ENCODE peak calls at places on chromosome 17, in seven cellular contexts. B is effector memory CD4-positive, alpha-beta T cell; Y is DMS79 treated with DMSO at 0.1 percent for 48 hours; E is iris pigment epithelial cell; J is tibial nerve; H is stimulated activated CD4-positive, alpha-beta T cell treated with anti-CD3 and anti-CD28 coated beads, TNF-alpha, amount 100 ng/mL, for 1 hour; O is AG04450. T is an unnamed sample.
A peak's percentile ranks its signal among the peaks of the same experiment; 100 is the strongest.

GRCh38 chr17:80104956-80105375 is 3.6 kb downstream of the GAA start:
- DNase-seq in J (no peak), E (no peak), B (no peak), Y (no peak), H (no peak), O (no peak), T (no peak)

GRCh38 chr17:80889897-80890550 is 101.6 kb upstream of the CHMP6 start:
- DNase-seq in Y (no peak), H (no peak), E (no peak), J (no peak), B (peak; percentile 29), O (no peak), T (no peak)

GRCh38 chr17:35569405-35569804 is 8.8 kb upstream of the SLFN14 start:
- DNase-seq in E (no peak), J (no peak), Y (no peak), H (no peak), O (no peak), B (no peak), T (no peak)

GRCh38 chr17:64198711-64199110 is 64.3 kb downstream of the TEX2 start:
- DNase-seq in H (no peak), E (no peak), Y (no peak), J (no peak), B (no peak), O (no peak), T (no peak)

GRCh38 chr17:66966529-66967418 is 2.3 kb downstream of the CACNG4 start:
- DNase-seq in O (no peak), B (no peak), J (no peak), H (no peak), E (no peak), Y (no peak), T (no peak)

GRCh38 chr17:50781167-50781566 is 13.8 kb upstream of the ANKRD40CL start:
- DNase-seq in J (no peak), B (no peak), O (no peak), Y (no peak), E (no peak), H (no peak), T (no peak)

GRCh38 chr17:77795685-77796084 is 162.8 kb upstream of the TNRC6C start:
- DNase-seq in J (no peak), O (no peak), H (no peak), Y (no peak), B (no peak), E (no peak), T (no peak)

GRCh38 chr17:47621293-47622178 is 28.2 kb upstream of the KPNB1 start:
- DNase-seq in O (peak; percentile 69), E (peak; percentile 96), H (no peak), Y (no peak), J (no peak), B (no peak), T (peak; percentile 87)

GRCh38 chr17:51085150-51085805 is 35.4 kb downstream of the SPAG9 start:
- DNase-seq in E (peak; percentile 55), O (no peak), J (no peak), Y (no peak), B (no peak), H (no peak), T (peak; percentile 14)

GRCh38 chr17:81927145-81927652 is 336 bp downstream of the MAFG start:
- DNase-seq in E (no peak), J (no peak), Y (no peak), O (no peak), B (peak; percentile 12), H (no peak), T (no peak)

GRCh38 chr17:8004899-8005298 is 2.5 kb downstream of the GUCY2D start:
- DNase-seq in H (no peak), J (no peak), O (peak; percentile 49), Y (no peak), E (peak; percentile 86), B (no peak), T (peak; percentile 75)

GRCh38 chr17:55757659-55758058 is 6.8 kb downstream of the PCTP start:
- DNase-seq in J (no peak), Y (no peak), E (no peak), O (no peak), B (no peak), H (no peak), T (no peak)

GRCh38 chr17:19938736-19939135 is 38.9 kb downstream of the AKAP10 start:
- DNase-seq in O (no peak), J (no peak), E (no peak), B (no peak), H (no peak), Y (no peak), T (no peak)

GRCh38 chr17:72977768-72978417 is 114.6 kb downstream of the SLC39A11 start:
- DNase-seq in B (no peak), O (no peak), H (no peak), E (peak; percentile 69), J (no peak), Y (no peak), T (peak; percentile 18)

GRCh38 chr17:34173221-34173620 is 81.9 kb upstream of the CCL2 start:
- DNase-seq in J (no peak), E (peak; percentile 84), Y (no peak), B (no peak), H (no peak), O (peak; percentile 55), T (no peak)

GRCh38 chr17:76336756-76337412 is 16.8 kb downstream of the PRPSAP1 start:
- DNase-seq in J (no peak), B (no peak), H (no peak), E (no peak), Y (no peak), O (no peak), T (no peak)

GRCh38 chr17:42065201-42065600 is 14.8 kb upstream of the C17orf113 start:
- DNase-seq in H (no peak), O (no peak), E (peak; percentile 11), B (no peak), Y (no peak), J (no peak), T (no peak)

GRCh38 chr17:1486802-1487695 is 5.4 kb downstream of the MYO1C start:
- DNase-seq in E (peak; percentile 54), B (peak; percentile 71), Y (peak; percentile 29), J (peak; percentile 73), O (no peak), H (peak; percentile 60), T (no peak)

GRCh38 chr17:43662432-43663141 is 865 bp upstream of the MEOX1 start:
- DNase-seq in H (no peak), B (no peak), J (no peak), Y (peak; percentile 41), O (no peak), E (no peak), T (no peak)

GRCh38 chr17:31411707-31412285 is 20.3 kb downstream of the RAB11FIP4 start:
- DNase-seq in Y (no peak), J (no peak), B (no peak), E (no peak), O (no peak), H (no peak), T (no peak)

GRCh38 chr17:37713028-37713431 is 31.8 kb downstream of the HNF1B start:
- DNase-seq in Y (no peak), O (no peak), B (no peak), J (no peak), E (no peak), H (no peak), T (no peak)

GRCh38 chr17:81523139-81524062 is 4.8 kb upstream of the FSCN2 start:
- DNase-seq in O (no peak), Y (peak; percentile 58), E (peak; percentile 51), J (no peak), B (no peak), H (no peak), T (peak; percentile 51)

GRCh38 chr17:21235921-21236320 is 17.3 kb downstream of the NATD1 start:
- DNase-seq in O (no peak), E (no peak), B (no peak), Y (no peak), H (no peak), J (no peak), T (no peak)

GRCh38 chr17:4485676-4486646 is 12.7 kb upstream of the SPNS2 start:
- DNase-seq in Y (no peak), B (no peak), E (no peak), O (no peak), H (peak; percentile 37), J (no peak), T (no peak)

GRCh38 chr17:43791589-43791988 is 11.4 kb downstream of the CFAP97D1 start:
- DNase-seq in B (no peak), O (no peak), H (no peak), J (no peak), Y (no peak), E (peak; percentile 62), T (peak; percentile 77)

T was measured in MCF 10A.